ENCODE peak calls at places on chromosomes 2 and 18, in six cellular contexts. V is suprapubic skin, W is H9, M is tibial artery, T is left ventricle myocardium inferior, C is body of pancreas. P is an unnamed sample.

GRCh38 chr2:205574041-205574440 is 108.3 kb upstream of the NRP2 start:
- DNase-seq in V (no peak), W (no peak), M (no peak), T (no peak), C (no peak), P (no peak)

GRCh38 chr18:51068111-51068510 is 38.1 kb downstream of the SMAD4 start:
- DNase-seq in V (no peak), W (no peak), M (no peak), T (no peak), C (no peak), P (no peak)

GRCh38 chr2:8146329-8147048 is 535.4 kb upstream of the ID2 start:
- DNase-seq in V (no peak), W (no peak), M (no peak), T (no peak), C (peak; percentile 66), P (peak; percentile 40)

GRCh38 chr2:134206029-134206428 is 47.8 kb upstream of the MGAT5 start:
- DNase-seq in V (no peak), W (no peak), M (no peak), T (no peak), C (no peak), P (no peak)

GRCh38 chr2:195507447-195508221 is 149.4 kb upstream of the SLC39A10 start:
- DNase-seq in V (no peak), W (no peak), M (no peak), T (no peak), C (no peak), P (no peak)

GRCh38 chr18:48990497-48991298 is 39.9 kb upstream of the SMAD7 start:
- DNase-seq in V (no peak), W (peak; percentile 22), M (peak; percentile 51), T (no peak), C (no peak), P (peak; percentile 52)

GRCh38 chr18:24763765-24764548 is 303.5 kb downstream of the HRH4 start:
- DNase-seq in V (no peak), W (no peak), M (peak; percentile 30), T (peak; percentile 45), C (no peak), P (peak; percentile 86)

GRCh38 chr2:218567797-218568189 is 358 bp downstream of the USP37 start:
- DNase-seq in V (no peak), W (no peak), M (no peak), T (no peak), C (no peak), P (no peak)

GRCh38 chr2:85195956-85196355 is 62.8 kb downstream of the TCF7L1 start:
- DNase-seq in V (peak; percentile 13), W (no peak), M (no peak), T (no peak), C (no peak), P (no peak)

GRCh38 chr18:46387426-46388131 is 269.4 kb downstream of the LOXHD1 start:
- DNase-seq in V (no peak), W (no peak), M (no peak), T (no peak), C (no peak), P (no peak)

GRCh38 chr2:209592106-209592505 is 168.3 kb downstream of the MAP2 start:
- DNase-seq in V (no peak), W (no peak), M (no peak), T (no peak), C (no peak), P (no peak)

GRCh38 chr18:74069178-74070050 is 78.2 kb downstream of the FBXO15 start:
- DNase-seq in V (no peak), W (no peak), M (no peak), T (no peak), C (no peak), P (no peak)

GRCh38 chr2:61443342-61444041 is 27.4 kb downstream of the USP34 start:
- DNase-seq in V (no peak), W (no peak), M (no peak), T (no peak), C (no peak), P (no peak)

GRCh38 chr2:152054593-152054992 is 44.3 kb downstream of the CACNB4 start:
- DNase-seq in V (no peak), W (no peak), M (no peak), T (no peak), C (no peak), P (no peak)

GRCh38 chr2:8440029-8440778 is 241.7 kb upstream of the ID2 start:
- DNase-seq in V (no peak), W (no peak), M (no peak), T (no peak), C (peak; percentile 53), P (no peak)

GRCh38 chr2:151071382-151071781 is 190.3 kb downstream of the RBM43 start:
- DNase-seq in V (no peak), W (peak; percentile 53), M (no peak), T (no peak), C (no peak), P (no peak)

GRCh38 chr2:17558053-17558452 is 17.6 kb downstream of the VSNL1 start:
- DNase-seq in V (no peak), W (no peak), M (no peak), T (no peak), C (no peak), P (no peak)

GRCh38 chr2:218876562-218877219 is 4.0 kb upstream of the WNT10A start:
- DNase-seq in V (no peak), W (peak; percentile 81), M (peak; percentile 67), T (peak; percentile 52), C (peak; percentile 57), P (peak; percentile 62)

GRCh38 chr2:892401-892800 is 58.2 kb upstream of the SNTG2 start:
- DNase-seq in V (no peak), W (peak; percentile 19), M (no peak), T (no peak), C (no peak), P (no peak)

GRCh38 chr2:241935314-241935713 is 65.8 kb downstream of the RTP5 start:
- DNase-seq in V (no peak), W (no peak), M (no peak), T (no peak), C (no peak), P (no peak)
- TF ChIP-seq CTCF in V (no peak), W (no peak), M (no peak), T (no peak), C (no peak), P (no peak)

GRCh38 chr2:109607766-109608165 is 6.0 kb downstream of the SEPTIN10 start:
- DNase-seq in V (no peak), W (no peak), M (no peak), T (no peak), C (no peak), P (no peak)

GRCh38 chr2:109611467-109612095 is 2.2 kb downstream of the SEPTIN10 start:
- DNase-seq in V (no peak), W (no peak), M (no peak), T (no peak), C (no peak), P (no peak)

GRCh38 chr2:109612991-109613921 is 510 bp downstream of the SEPTIN10 start:
- DNase-seq in V (peak; percentile 83), W (peak; percentile 39), M (peak; percentile 54), T (peak; percentile 74), C (peak; percentile 48), P (peak; percentile 75)

GRCh38 chr2:109613922-109614714 is at the start of the genes SEPTIN10 and SOWAHC:
- DNase-seq in V (peak; percentile 97), W (peak; percentile 97), M (peak; percentile 98), T (peak; percentile 96), C (peak; percentile 94), P (peak; percentile 96)

GRCh38 chr2:109609352-109610024 is 4.3 kb downstream of the SEPTIN10 start:
- DNase-seq in V (no peak), W (no peak), M (no peak), T (peak; percentile 25), C (no peak), P (no peak)
- H3K4me1 ChIP-seq in V (peaks cover 67% of the 10 kb centered on the region), W (peaks cover 5% of the 10 kb centered on the region), M (peaks cover 23% of the 10 kb centered on the region), T (peaks cover 77% of the 10 kb centered on the region), C (peaks cover 12% of the 10 kb centered on the region), P (peaks cover 11% of the 10 kb centered on the region)

DNA sequence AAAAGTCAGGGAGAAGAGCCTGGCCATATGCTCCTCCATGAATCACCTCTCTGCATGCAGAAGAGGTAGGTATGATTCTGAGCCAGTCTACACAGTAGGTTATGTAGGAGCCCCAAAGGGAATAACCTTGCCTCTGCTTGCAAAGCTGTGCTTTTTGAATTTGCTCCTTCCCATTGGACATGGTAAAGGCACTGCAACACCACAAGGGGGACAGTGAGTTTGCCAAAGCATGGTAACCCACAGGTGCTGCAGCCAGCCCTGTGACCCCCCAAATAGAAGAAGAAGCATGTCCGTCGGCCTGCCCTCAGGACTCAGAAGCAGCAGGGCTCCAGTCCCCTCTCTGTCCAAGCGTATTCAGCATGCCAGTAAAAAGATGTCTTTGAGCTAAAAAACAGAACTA is 51.0 kb upstream of the BCL2L11 start:
- DNase-seq in V (no peak), W (no peak), M (no peak), T (no peak), C (no peak), P (no peak)
- TF ChIP-seq CTCF in V (no peak), W (peak; percentile 54), M (no peak), T (no peak), C (no peak), P (no peak)

DNA sequence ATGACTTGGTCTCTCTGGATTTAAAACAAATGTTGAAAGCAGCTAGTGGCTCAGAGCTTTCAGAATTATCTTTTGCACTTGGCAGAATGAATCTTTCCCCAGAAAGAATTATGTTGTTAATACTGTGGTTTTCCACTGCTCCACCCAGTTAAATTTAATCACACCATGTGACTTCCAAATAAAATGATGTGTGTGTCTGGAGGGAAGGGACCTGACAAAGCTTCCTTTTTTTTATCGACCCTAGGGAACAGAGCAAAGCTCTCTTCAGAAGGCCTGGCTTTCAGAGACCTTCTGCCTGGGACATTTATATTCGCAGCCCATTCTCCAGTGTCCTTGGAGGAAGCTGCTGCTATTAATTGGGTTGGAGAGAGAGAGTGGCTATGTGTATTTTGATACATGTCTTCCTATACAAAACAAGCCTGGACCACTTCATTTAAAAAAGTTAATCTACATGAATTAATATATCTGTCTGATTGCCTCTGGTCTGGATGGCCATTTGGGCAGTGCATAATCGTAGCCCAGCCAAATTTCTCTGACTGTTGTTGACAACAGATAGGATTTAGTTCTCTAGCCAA is 233.7 kb downstream of the PRKCE start:
- DNase-seq in V (no peak), W (no peak), M (no peak), T (no peak), C (no peak), P (no peak)
- H3K4me1 ChIP-seq in V (peaks cover 76% of the 10 kb centered on the region), W (no peaks in the 10 kb centered on the region), M (peaks cover 35% of the 10 kb centered on the region), T (peaks cover 93% of the 10 kb centered on the region), C (peaks cover 39% of the 10 kb centered on the region), P (peaks cover 35% of the 10 kb centered on the region)

DNA sequence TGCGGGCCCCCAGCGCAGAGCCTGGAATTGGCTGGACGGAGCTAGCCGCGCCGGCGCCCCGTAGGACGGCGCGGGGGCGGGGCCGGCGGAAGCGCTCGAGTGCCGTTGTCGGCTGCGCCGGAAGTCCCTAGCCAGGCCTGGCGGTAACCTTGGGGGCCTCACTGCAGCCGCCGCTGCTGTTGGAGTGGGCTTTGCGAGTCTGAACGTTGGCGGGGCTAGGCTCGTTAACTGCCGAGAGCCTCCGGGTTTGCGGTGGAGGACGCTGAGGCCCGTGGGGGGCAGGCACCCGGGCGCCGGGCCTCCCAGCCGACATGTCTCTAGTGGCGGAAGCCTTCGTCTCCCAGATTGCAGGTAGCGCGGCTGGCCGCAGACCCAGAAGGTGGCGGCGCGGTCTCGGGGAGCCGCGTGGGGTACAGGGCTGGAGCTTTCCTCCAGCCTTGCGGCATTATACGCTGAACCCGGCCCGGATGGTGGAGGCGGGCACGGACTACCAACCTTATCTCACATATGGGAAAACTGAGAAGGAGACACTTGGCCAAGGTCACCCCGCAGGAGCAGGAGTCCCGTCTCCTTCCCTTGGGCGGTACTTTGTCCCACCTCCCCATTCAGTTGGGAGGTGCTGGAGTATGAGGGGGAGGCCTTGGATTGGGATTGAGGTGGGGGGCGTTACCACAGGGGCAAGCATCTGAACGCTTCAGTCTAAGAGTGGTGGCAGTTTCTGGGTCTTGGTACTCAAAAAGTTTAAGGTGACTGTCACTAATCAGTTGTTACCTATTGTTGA is at the start of gene MTX2:
- DNase-seq in V (peak; percentile 74), W (peak; percentile 85), M (peak; percentile 51), T (peak; percentile 74), C (peak; percentile 72), P (peak; percentile 88)
- TF ChIP-seq CTCF in V (peak; percentile 8), W (no peak), M (no peak), T (peak; percentile 43), C (no peak), P (no peak)

P was measured in heart left ventricle.